ENCODE peak calls at places on chromosomes 13 and 19, in nine cellular contexts. K is stomach; Y is right cardiac atrium; Q is prostate gland; J is heart right ventricle; G is colonic mucosa; Z is vagina; I is dorsolateral prefrontal cortex; E is CD4-positive, alpha-beta memory T cell. N is an unnamed sample.

GRCh38 chr19:48271531-48272151 is 1.8 kb downstream of the ZNF114 start:
- DNase-seq in K (no peak), Y (peak; percentile 56), Q (no peak), J (peak; percentile 40), G (peak; percentile 32), Z (no peak), I (no peak), E (no peak), N (peak; percentile 47)

GRCh38 chr13:47480941-47481340 is 520.1 kb downstream of the SUCLA2 start:
- DNase-seq in K (no peak), Y (no peak), Q (no peak), J (no peak), G (no peak), Z (no peak), I (no peak), E (no peak), N (no peak)

GRCh38 chr19:45147835-45148676 is 12.7 kb downstream of the NKPD1 start:
- DNase-seq in K (no peak), Y (no peak), Q (no peak), J (no peak), G (no peak), Z (no peak), I (no peak), E (no peak), N (no peak)

GRCh38 chr13:46605824-46606554 is 53.0 kb downstream of the LRCH1 start:
- DNase-seq in K (no peak), Y (no peak), Q (no peak), J (no peak), G (no peak), Z (no peak), I (no peak), E (no peak), N (no peak)

GRCh38 chr19:23776507-23777205 is 18.0 kb upstream of the ZNF681 start:
- DNase-seq in K (no peak), Y (no peak), Q (no peak), J (no peak), G (no peak), Z (no peak), I (no peak), E (no peak), N (no peak)

GRCh38 chr13:20499986-20500385 is 25.7 kb downstream of the CRYL1 start:
- DNase-seq in K (no peak), Y (no peak), Q (no peak), J (no peak), G (no peak), Z (no peak), I (no peak), E (no peak), N (no peak)

GRCh38 chr19:46585539-46585938 is 15.6 kb upstream of the CALM3 start:
- DNase-seq in K (no peak), Y (no peak), Q (no peak), J (no peak), G (no peak), Z (no peak), I (no peak), E (no peak), N (no peak)

GRCh38 chr19:49157445-49158224 is at the start of gene TRPM4:
- DNase-seq in K (peak; percentile 96), Y (peak; percentile 96), Q (peak; percentile 94), J (peak; percentile 97), G (peak; percentile 98), Z (no peak), I (peak; percentile 78), E (no peak), N (peak; percentile 82)

GRCh38 chr13:42412812-42413795 is 141.2 kb downstream of the AKAP11 start:
- DNase-seq in K (no peak), Y (no peak), Q (no peak), J (no peak), G (no peak), Z (no peak), I (no peak), E (no peak), N (no peak)

GRCh38 chr13:36975172-36975571 is 24.0 kb downstream of the ALG5 start:
- DNase-seq in K (no peak), Y (no peak), Q (no peak), J (no peak), G (no peak), Z (no peak), I (no peak), E (no peak), N (no peak)

GRCh38 chr13:46571189-46571901 is 18.4 kb downstream of the LRCH1 start:
- DNase-seq in K (no peak), Y (no peak), Q (no peak), J (no peak), G (no peak), Z (peak; percentile 44), I (no peak), E (no peak), N (no peak)

GRCh38 chr13:59835569-59835968 is 328.2 kb downstream of the DIAPH3 start:
- DNase-seq in K (no peak), Y (no peak), Q (no peak), J (no peak), G (no peak), Z (no peak), I (no peak), E (no peak), N (no peak)

GRCh38 chr19:38545596-38545995 is 72.2 kb downstream of the MAP4K1 start:
- DNase-seq in K (no peak), Y (no peak), Q (no peak), J (no peak), G (no peak), Z (no peak), I (no peak), E (no peak), N (no peak)
- H3K27ac ChIP-seq in K (no peak overlapping the region), Y (no peak overlapping the region), Q (no peak overlapping the region), J (no peak overlapping the region), G (no peak overlapping the region), Z (no peak overlapping the region), I (no peak overlapping the region), E (no peak overlapping the region), N (no peak overlapping the region)

DNA sequence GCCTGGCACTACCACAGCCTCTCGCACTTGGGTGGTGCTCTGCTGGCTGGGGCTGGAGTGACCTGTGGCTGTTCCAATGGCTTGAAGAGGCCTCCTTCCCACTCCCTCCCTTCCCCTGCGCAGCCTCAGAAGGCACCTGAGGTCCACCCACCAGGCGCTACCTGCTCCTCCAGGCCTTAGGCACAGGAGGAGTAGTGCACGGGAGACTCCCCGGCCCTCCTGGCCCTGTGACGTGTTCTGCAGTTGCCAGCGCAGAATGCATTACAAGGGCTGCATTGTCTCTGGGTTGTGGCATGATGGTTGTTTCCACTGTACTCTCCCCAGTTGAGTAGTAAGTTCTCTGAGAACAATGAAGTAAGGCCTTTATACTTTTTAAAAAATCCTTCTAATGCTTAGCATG is 128.6 kb downstream of the TEX29 start:
- DNase-seq in K (no peak), Y (no peak), Q (no peak), J (no peak), G (no peak), Z (no peak), I (no peak), E (no peak), N (peak; percentile 1)
- H3K27ac ChIP-seq in K (no peak overlapping the region), Y (no peak overlapping the region), Q (no peak overlapping the region), J (no peak overlapping the region), G (no peak overlapping the region), Z (no peak overlapping the region), I (no peak overlapping the region), E (no peak overlapping the region), N (no peak overlapping the region)

GRCh38 chr13:24096659-24097058 is 63.9 kb upstream of the SPATA13 start:
- DNase-seq in K (no peak), Y (no peak), Q (no peak), J (no peak), G (no peak), Z (no peak), I (no peak), E (no peak), N (no peak)

GRCh38 chr13:24092108-24092507 is 68.4 kb upstream of the SPATA13 start:
- DNase-seq in K (no peak), Y (no peak), Q (no peak), J (no peak), G (no peak), Z (no peak), I (no peak), E (no peak), N (no peak)

GRCh38 chr13:24100152-24100551 is 60.4 kb upstream of the SPATA13 start:
- DNase-seq in K (no peak), Y (no peak), Q (no peak), J (no peak), G (no peak), Z (no peak), I (no peak), E (no peak), N (no peak)

GRCh38 chr13:24097667-24098066 is 62.9 kb upstream of the SPATA13 start:
- DNase-seq in K (no peak), Y (no peak), Q (no peak), J (no peak), G (no peak), Z (no peak), I (no peak), E (no peak), N (no peak)

GRCh38 chr13:24097064-24097463 is 63.5 kb upstream of the SPATA13 start:
- DNase-seq in K (no peak), Y (no peak), Q (no peak), J (no peak), G (no peak), Z (no peak), I (no peak), E (no peak), N (no peak)
- H3K27ac ChIP-seq in K (no peak overlapping the region), Y (no peak overlapping the region), Q (no peak overlapping the region), J (no peak overlapping the region), G (no peak overlapping the region), Z (no peak overlapping the region), I (no peak overlapping the region), E (no peak overlapping the region), N (no peak overlapping the region)

GRCh38 chr19:28934626-28935025 is 278.3 kb downstream of the UQCRFS1 start:
- DNase-seq in K (no peak), Y (no peak), Q (no peak), J (no peak), G (no peak), Z (no peak), I (no peak), E (no peak), N (no peak)
- H3K27ac ChIP-seq in K (no peak overlapping the region), Y (no peak overlapping the region), Q (no peak overlapping the region), J (no peak overlapping the region), G (no peak overlapping the region), Z (no peak overlapping the region), I (no peak overlapping the region), E (no peak overlapping the region), N (no peak overlapping the region)

GRCh38 chr19:38799104-38799503 is 10.1 kb downstream of the LGALS7B start:
- DNase-seq in K (no peak), Y (no peak), Q (no peak), J (no peak), G (no peak), Z (no peak), I (no peak), E (no peak), N (no peak)
- H3K27ac ChIP-seq in K (no peak overlapping the region), Y (no peak overlapping the region), Q (no peak overlapping the region), J (no peak overlapping the region), G (no peak overlapping the region), Z (no peak overlapping the region), I (no peak overlapping the region), E (no peak overlapping the region), N (peak overlapping the region; percentile 37)

DNA sequence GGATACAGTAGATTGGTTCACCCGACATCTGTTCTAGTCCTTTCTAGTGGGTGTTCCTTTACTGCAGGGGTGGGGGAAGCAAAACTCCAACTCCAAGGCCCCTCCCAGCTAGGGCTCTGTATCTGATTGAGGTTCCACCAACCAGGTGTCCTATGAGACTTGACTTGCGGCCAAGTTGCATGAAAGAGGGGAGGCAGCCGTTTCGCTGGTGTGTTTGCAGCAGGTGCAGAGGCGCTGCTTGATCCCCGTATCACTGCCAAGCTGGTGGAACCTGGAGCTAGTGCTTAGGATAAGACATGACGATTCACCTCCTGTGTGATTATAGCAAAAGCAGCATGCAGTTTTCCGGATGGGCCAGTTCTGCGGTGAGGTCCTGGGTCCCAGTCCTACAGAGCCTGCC is 338.2 kb downstream of the UQCRFS1 start:
- DNase-seq in K (no peak), Y (no peak), Q (no peak), J (no peak), G (no peak), Z (no peak), I (no peak), E (no peak), N (no peak)
- H3K27ac ChIP-seq in K (no peak overlapping the region), Y (no peak overlapping the region), Q (no peak overlapping the region), J (no peak overlapping the region), G (no peak overlapping the region), Z (no peak overlapping the region), I (no peak overlapping the region), E (no peak overlapping the region), N (no peak overlapping the region)